ENCODE peak calls at places on chromosomes 4 and X, in seven cellular contexts. V is AG09309, M is mesenchymal stem cell, W is fibroblast of pulmonary artery, N is NT2/D1, C is AG04450, J is HFF-Myc. E is an unnamed sample.

GRCh38 chr4:107034982-107035710 is 967 bp downstream of the DKK2 start:
- DNase-seq in V (no peak), M (peak), W (no peak), N (no peak), C (no peak), J (no peak), E (no peak)

GRCh38 chr4:87209696-87210095 is 10.7 kb downstream of the KLHL8 start:
- DNase-seq in V (no peak), M (no peak), W (peak), N (no peak), C (no peak), J (no peak), E (no peak)

GRCh38 chrX:150696836-150697235 is 3.6 kb downstream of the MTMR1 start:
- DNase-seq in V (no peak), M (no peak), W (no peak), N (no peak), C (no peak), J (no peak), E (no peak)

GRCh38 chrX:15909605-15910004 is 55.0 kb upstream of the AP1S2 start:
- DNase-seq in V (no peak), M (no peak), W (no peak), N (peak), C (no peak), J (no peak), E (no peak)

GRCh38 chr4:82739292-82740190 is 59.1 kb downstream of the SCD5 start:
- DNase-seq in V (no peak), M (peak), W (peak), N (peak), C (no peak), J (no peak), E (peak)

GRCh38 chrX:69496143-69496542 is 8.0 kb upstream of the NALF2 start:
- DNase-seq in V (no peak), M (no peak), W (no peak), N (no peak), C (no peak), J (no peak), E (no peak)

GRCh38 chr4:120557372-120557771 is 365.2 kb downstream of the PRDM5 start:
- DNase-seq in V (no peak), M (peak), W (peak), N (no peak), C (no peak), J (no peak), E (peak)

GRCh38 chrX:53088136-53088974 is 5.6 kb upstream of the KANTR start:
- DNase-seq in V (peak), M (peak), W (peak), N (no peak), C (no peak), J (no peak), E (peak)

GRCh38 chrX:42524374-42524773 is 253.6 kb downstream of the PPP1R2C start:
- DNase-seq in V (peak), M (no peak), W (no peak), N (no peak), C (no peak), J (peak), E (no peak)

GRCh38 chrX:16666541-16666940 is 16.6 kb downstream of the S100G start:
- DNase-seq in V (no peak), M (peak), W (no peak), N (no peak), C (no peak), J (no peak), E (peak)

GRCh38 chr4:85127653-85128052 is 161.2 kb upstream of the WDFY3 start:
- DNase-seq in V (no peak), M (peak), W (peak), N (no peak), C (no peak), J (no peak), E (no peak)

GRCh38 chr4:143091862-143092261 is 92.9 kb upstream of the USP38 start:
- DNase-seq in V (no peak), M (no peak), W (no peak), N (no peak), C (no peak), J (no peak), E (no peak)

GRCh38 chrX:43809463-43809862 is 72.8 kb downstream of the MAOB start:
- DNase-seq in V (peak), M (no peak), W (peak), N (no peak), C (no peak), J (no peak), E (peak)

GRCh38 chr4:107913283-107913899 is 18.0 kb upstream of the CYP2U1 start:
- DNase-seq in V (peak), M (peak), W (peak), N (peak), C (peak), J (no peak), E (no peak)

GRCh38 chr4:106618920-106619319 is 250.3 kb upstream of the GIMD1 start:
- DNase-seq in V (no peak), M (no peak), W (no peak), N (no peak), C (no peak), J (no peak), E (peak)

GRCh38 chr4:2798399-2799301 is 5.8 kb downstream of the SH3BP2 start:
- DNase-seq in V (no peak), M (peak), W (peak), N (no peak), C (no peak), J (no peak), E (no peak)

GRCh38 chr4:142565771-142566170 is 280.3 kb downstream of the INPP4B start:
- DNase-seq in V (no peak), M (no peak), W (no peak), N (no peak), C (no peak), J (no peak), E (no peak)

GRCh38 chrX:144681501-144681900 is 565.8 kb upstream of the SPANXN1 start:
- DNase-seq in V (peak), M (peak), W (peak), N (no peak), C (no peak), J (no peak), E (peak)

GRCh38 chr4:172596206-172596605 is 572.4 kb upstream of the GALNT7 start:
- DNase-seq in V (no peak), M (no peak), W (no peak), N (peak), C (no peak), J (no peak), E (no peak)

GRCh38 chr4:111398906-111399330 is 746.3 kb upstream of the FAM241A start:
- DNase-seq in V (peak), M (no peak), W (peak), N (no peak), C (no peak), J (no peak), E (peak)

GRCh38 chr4:16413794-16414555 is 187.7 kb upstream of the TAPT1 start:
- DNase-seq in V (no peak), M (no peak), W (no peak), N (no peak), C (no peak), J (no peak), E (no peak)

GRCh38 chrX:74450803-74451449 is 29.6 kb downstream of the SLC16A2 start:
- DNase-seq in V (peak), M (peak), W (peak), N (no peak), C (peak), J (peak), E (peak)

GRCh38 chr4:141102367-141102766 is 30.9 kb downstream of the RNF150 start:
- DNase-seq in V (peak), M (peak), W (peak), N (no peak), C (no peak), J (peak), E (peak)

GRCh38 chrX:78710146-78710545 is 37.4 kb upstream of the LPAR4 start:
- DNase-seq in V (no peak), M (peak), W (no peak), N (no peak), C (no peak), J (no peak), E (no peak)

GRCh38 chr4:142379277-142380051 is 466.6 kb downstream of the INPP4B start:
- DNase-seq in V (peak), M (peak), W (peak), N (no peak), C (peak), J (peak), E (peak)

GRCh38 chrX:67781132-67781531 is 237.3 kb downstream of the AR start:
- DNase-seq in V (no peak), M (no peak), W (no peak), N (no peak), C (no peak), J (no peak), E (no peak)

GRCh38 chr4:144350706-144351105 is 210.2 kb upstream of the GYPA start:
- DNase-seq in V (no peak), M (no peak), W (peak), N (no peak), C (no peak), J (no peak), E (no peak)

GRCh38 chr4:177532363-177532762 is 90.1 kb upstream of the AGA start:
- DNase-seq in V (no peak), M (no peak), W (no peak), N (no peak), C (no peak), J (no peak), E (no peak)

GRCh38 chr4:173490817-173491518 is 39.1 kb downstream of the HAND2 start:
- DNase-seq in V (no peak), M (peak), W (peak), N (no peak), C (peak), J (peak), E (peak)

GRCh38 chr4:1310031-1310795 is 20.5 kb downstream of the MAEA start:
- DNase-seq in V (no peak), M (no peak), W (no peak), N (no peak), C (no peak), J (no peak), E (no peak)

GRCh38 chr4:41748074-41748787 is at the start of gene PHOX2B:
- DNase-seq in V (no peak), M (no peak), W (no peak), N (no peak), C (no peak), J (no peak), E (no peak)

GRCh38 chr4:184870718-184871117 is 45.0 kb upstream of the ACSL1 start:
- DNase-seq in V (no peak), M (no peak), W (no peak), N (no peak), C (no peak), J (no peak), E (no peak)

GRCh38 chrX:101931494-101932248 is at the start of gene ZMAT1:
- DNase-seq in V (peak), M (peak), W (peak), N (peak), C (no peak), J (peak), E (peak)

GRCh38 chr4:160611181-160611580 is 1508.3 kb downstream of the RAPGEF2 start:
- DNase-seq in V (no peak), M (no peak), W (no peak), N (no peak), C (no peak), J (no peak), E (no peak)

GRCh38 chrX:1462596-1463251 is 10.0 kb upstream of the ASMTL start:
- DNase-seq in V (peak), M (peak), W (peak), N (no peak), C (no peak), J (no peak), E (no peak)

GRCh38 chrX:136147320-136147901 is at the start of gene FHL1:
- DNase-seq in V (no peak), M (peak), W (peak), N (no peak), C (no peak), J (no peak), E (no peak)

GRCh38 chr4:151928112-151928511 is 167.3 kb upstream of the GATB start:
- DNase-seq in V (no peak), M (no peak), W (no peak), N (no peak), C (no peak), J (no peak), E (no peak)

GRCh38 chr4:83639849-83640493 is 104.1 kb downstream of the GPAT3 start:
- DNase-seq in V (peak), M (peak), W (peak), N (peak), C (peak), J (peak), E (peak)

GRCh38 chr4:98193459-98194105 is 50.3 kb upstream of the STPG2 start:
- DNase-seq in V (no peak), M (no peak), W (peak), N (no peak), C (no peak), J (peak), E (no peak)
- H3K4me3 ChIP-seq in V (no peak), M (no peak), W (no peak), N (no peak), C (no peak), J (no peak), E (no peak)

GRCh38 chrX:10612215-10612614 is 8.2 kb downstream of the MID1 start:
- DNase-seq in V (no peak), M (peak), W (peak), N (no peak), C (no peak), J (no peak), E (no peak)
- H3K4me3 ChIP-seq in V (no peak), M (no peak), W (no peak), N (no peak), C (peak), J (no peak), E (no peak)

DNA sequence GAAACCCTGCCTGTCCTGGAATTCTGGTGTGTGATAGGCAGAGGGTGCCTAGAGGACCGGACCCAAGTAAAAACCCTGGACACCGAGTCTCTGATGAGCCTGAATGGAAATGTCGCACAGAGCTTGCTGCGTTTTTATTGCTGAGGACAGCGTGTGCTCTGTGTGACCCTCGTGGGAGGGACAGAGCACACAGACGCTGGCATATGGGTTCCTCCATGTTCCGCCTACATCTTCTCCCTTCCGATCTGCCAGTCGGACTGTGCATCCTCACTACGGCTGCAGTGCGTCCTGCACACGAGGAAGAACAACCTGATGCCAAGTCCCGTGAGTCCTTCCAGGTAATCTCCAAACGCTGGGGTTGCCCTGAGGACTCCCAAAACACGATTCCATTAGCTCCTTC is 68.3 kb downstream of the AFAP1 start:
- DNase-seq in V (no peak), M (no peak), W (no peak), N (no peak), C (no peak), J (no peak), E (no peak)
- H3K4me3 ChIP-seq in V (peak), M (peak), W (no peak), N (no peak), C (peak), J (peak), E (peak)

GRCh38 chr4:54094449-54094848 is 5.5 kb upstream of the GSX2 start:
- DNase-seq in V (no peak), M (no peak), W (no peak), N (no peak), C (no peak), J (no peak), E (no peak)
- H3K4me3 ChIP-seq in V (no peak), M (no peak), W (no peak), N (no peak), C (no peak), J (no peak), E (no peak)

DNA sequence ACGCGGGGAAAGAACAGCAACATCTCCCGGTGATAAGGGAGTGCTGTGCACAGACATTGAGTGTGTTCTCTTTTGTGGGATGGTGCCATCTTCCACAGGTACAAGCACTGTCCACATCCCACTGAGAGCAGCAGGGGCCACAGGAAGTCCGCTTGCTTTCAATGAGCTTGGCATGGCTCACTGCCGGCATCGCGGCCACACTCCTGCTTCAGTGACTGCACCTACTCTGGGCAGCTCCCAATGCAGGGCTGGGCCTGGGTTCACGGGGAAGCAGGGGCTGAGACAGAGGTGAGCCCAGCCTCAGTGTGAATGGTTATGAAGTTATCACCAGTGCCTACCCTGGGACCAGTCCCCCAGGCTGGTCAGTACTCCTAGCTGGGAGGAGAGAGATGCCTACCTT is 99.1 kb downstream of the MGST2 start:
- DNase-seq in V (no peak), M (no peak), W (no peak), N (no peak), C (no peak), J (no peak), E (no peak)
- H3K4me3 ChIP-seq in V (no peak), M (no peak), W (no peak), N (no peak), C (no peak), J (no peak), E (no peak)

GRCh38 chrX:40154853-40155616 is 57.3 kb upstream of the BCOR start:
- DNase-seq in V (no peak), M (peak), W (peak), N (no peak), C (no peak), J (no peak), E (no peak)
- H3K4me3 ChIP-seq in V (peak), M (peak), W (peak), N (peak), C (peak), J (peak), E (peak)

E was measured in skeletal muscle cell.